ENCODE peak calls at places on chromosomes 4 and X, in nine cellular contexts. C is endothelial cell, P is astrocyte, Y is fibroblast of mammary gland, G is cardiac muscle cell, N is AG04450, Q is HCT116, S is RWPE2, V is GM06990. O is an unnamed sample.

GRCh38 chr4:118941799-118942198 is 53.1 kb downstream of the SYNPO2 start:
- DNase-seq in V (no peak), G (no peak), N (no peak), P (peak), S (no peak), Y (peak), C (no peak), Q (no peak), O (peak)

GRCh38 chr4:184647391-184648101 is 1.7 kb downstream of the CASP3 start:
- DNase-seq in Y (peak), C (no peak), V (no peak), N (no peak), G (no peak), S (no peak), P (no peak), Q (no peak), O (no peak)

GRCh38 chrX:1719270-1719669 is 104.4 kb downstream of the ASMT start:
- DNase-seq in Q (no peak), N (no peak), V (no peak), P (no peak), C (no peak), Y (no peak), S (no peak), G (no peak), O (no peak)

GRCh38 chrX:40418413-40419195 is 162.2 kb upstream of the ATP6AP2 start:
- DNase-seq in Q (no peak), G (no peak), P (peak), Y (no peak), N (no peak), V (no peak), C (no peak), S (no peak), O (peak)

GRCh38 chr4:168384437-168385141 is 66.0 kb upstream of the DDX60 start:
- DNase-seq in V (no peak), Q (no peak), P (peak), G (no peak), C (no peak), N (no peak), Y (peak), S (no peak), O (no peak)

GRCh38 chrX:39821011-39821708 is 276.6 kb downstream of the BCOR start:
- DNase-seq in V (no peak), C (peak), Y (peak), N (no peak), S (no peak), Q (no peak), P (peak), G (peak), O (no peak)

GRCh38 chrX:19225906-19226305 is 103.6 kb upstream of the ADGRG2 start:
- DNase-seq in P (no peak), Q (no peak), C (no peak), V (no peak), Y (peak), N (no peak), G (peak), S (no peak), O (no peak)

GRCh38 chrX:13669246-13669689 is 16.3 kb downstream of the TCEANC start:
- DNase-seq in N (peak), Y (peak), V (peak), G (no peak), S (peak), C (no peak), P (peak), Q (peak), O (peak)

GRCh38 chr4:112473985-112474384 is 42.0 kb downstream of the NEUROG2 start:
- DNase-seq in V (no peak), G (no peak), C (no peak), S (no peak), Q (no peak), Y (no peak), P (no peak), N (no peak), O (no peak)

GRCh38 chr4:28451346-28451745 is 1590.7 kb downstream of the STIM2 start:
- DNase-seq in P (no peak), S (no peak), N (no peak), Q (no peak), C (no peak), V (no peak), G (no peak), Y (no peak), O (no peak)

GRCh38 chr4:15778191-15778741 is at the start of gene CD38:
- DNase-seq in V (peak), Y (no peak), Q (no peak), N (no peak), G (peak), P (no peak), S (no peak), C (peak), O (no peak)

GRCh38 chr4:139243448-139244365 is 36.3 kb downstream of the MGARP start:
- DNase-seq in N (peak), P (peak), G (no peak), Q (no peak), C (no peak), V (no peak), S (no peak), Y (peak), O (no peak)

GRCh38 chrX:87517571-87518141 is at the start of gene KLHL4:
- DNase-seq in V (no peak), S (peak), P (peak), C (peak), Y (peak), N (peak), G (peak), Q (no peak), O (no peak)

GRCh38 chr4:102437111-102437510 is 64.0 kb upstream of the NFKB1 start:
- DNase-seq in N (no peak), P (no peak), S (no peak), G (no peak), V (no peak), C (no peak), Y (no peak), Q (no peak), O (no peak)

GRCh38 chrX:120660638-120661037 is 30.8 kb upstream of the C1GALT1C1 start:
- DNase-seq in S (no peak), G (no peak), Q (no peak), C (no peak), P (no peak), N (no peak), V (no peak), Y (no peak), O (no peak)

GRCh38 chrX:128816919-128817318 is 706.4 kb downstream of the SMARCA1 start:
- DNase-seq in P (no peak), G (peak), C (peak), V (no peak), Q (no peak), Y (no peak), N (no peak), S (no peak), O (no peak)

GRCh38 chrX:15600071-15600470 is 689 bp downstream of the ACE2 start:
- DNase-seq in P (no peak), G (no peak), N (no peak), Q (no peak), S (no peak), C (no peak), V (no peak), Y (no peak), O (no peak)

GRCh38 chr4:81030617-81031388 is at the start of gene BMP3:
- DNase-seq in Y (no peak), S (no peak), V (peak), P (peak), N (no peak), C (peak), G (peak), Q (no peak), O (no peak)

GRCh38 chr4:169252339-169253086 is 18.2 kb downstream of the SH3RF1 start:
- DNase-seq in G (no peak), Q (no peak), P (peak), S (no peak), N (no peak), V (no peak), C (no peak), Y (peak), O (no peak)

GRCh38 chr4:32025840-32026459 is 1305.8 kb downstream of the PCDH7 start:
- DNase-seq in N (no peak), C (no peak), P (peak), S (no peak), Q (peak), V (no peak), G (peak), Y (peak), O (no peak)

GRCh38 chr4:9703391-9703790 is 78.0 kb upstream of the DRD5 start:
- DNase-seq in G (peak), S (no peak), N (no peak), Q (peak), P (no peak), C (peak), V (peak), Y (peak), O (no peak)
- TF ChIP-seq CTCF in G (peak), S (peak), N (no peak), Q (peak), P (peak), C (peak), V (peak), Y (peak), O (peak)

DNA sequence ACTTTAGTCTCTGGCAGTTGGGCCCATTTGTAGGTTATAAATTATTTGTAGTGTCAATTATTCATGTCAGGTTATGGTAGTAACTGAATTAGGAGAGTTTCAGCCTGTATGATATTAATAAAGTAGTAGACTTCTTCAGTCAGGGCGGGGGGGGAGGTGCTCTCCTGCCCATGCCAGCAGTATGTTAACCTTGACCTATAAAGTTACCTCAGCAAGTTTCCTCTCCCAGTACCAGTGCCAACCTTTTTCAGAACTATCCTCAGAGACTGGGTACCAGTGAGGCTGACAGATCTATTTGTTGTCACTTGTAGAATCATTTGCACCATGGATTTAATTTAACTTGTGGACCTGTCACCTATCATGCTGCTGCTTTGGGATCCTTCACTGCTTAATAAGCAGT is 88.0 kb downstream of the PRRG1 start:
- DNase-seq in Y (no peak), V (no peak), S (no peak), G (no peak), C (no peak), Q (no peak), P (no peak), N (no peak), O (no peak)
- TF ChIP-seq CTCF in Y (no peak), V (no peak), S (no peak), G (no peak), C (no peak), Q (no peak), P (no peak), N (no peak), O (no peak)

DNA sequence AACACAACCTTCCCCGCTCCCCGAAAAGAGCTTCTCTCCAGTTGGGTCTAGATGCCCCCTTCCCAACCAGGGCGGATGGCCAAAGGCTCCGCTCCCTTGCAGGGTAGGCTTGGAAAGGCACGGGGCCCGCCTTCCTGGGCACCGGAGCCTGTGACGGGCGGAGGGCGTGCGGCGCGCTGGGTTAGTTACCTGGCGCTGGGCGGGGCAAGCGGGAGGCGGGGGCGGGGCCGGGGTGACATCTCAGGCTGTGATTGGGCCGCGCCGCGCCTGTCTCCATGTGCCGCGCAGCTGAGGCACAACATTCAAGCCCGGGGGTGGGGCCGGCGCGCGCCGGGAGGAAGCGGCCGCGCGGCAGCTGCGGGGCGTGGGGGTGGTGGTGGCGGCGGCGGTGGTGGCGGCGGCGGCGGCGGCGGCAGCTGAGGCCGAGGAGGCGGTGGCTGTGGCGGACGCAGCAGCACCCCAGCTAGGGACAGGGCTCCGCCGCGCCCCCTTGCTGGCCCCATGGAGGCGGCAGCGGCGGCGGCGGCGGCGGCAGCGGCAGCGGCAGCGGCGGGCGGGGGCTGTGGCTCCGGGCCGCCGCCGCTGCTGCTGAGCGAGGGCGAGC is at the start of gene REPS2:
- DNase-seq in N (no peak), C (peak), G (peak), S (peak), P (peak), Q (peak), Y (peak), V (peak), O (no peak)
- TF ChIP-seq CTCF in N (no peak), C (no peak), G (no peak), S (no peak), P (no peak), Q (no peak), Y (no peak), V (no peak), O (peak)

GRCh38 chrX:153734871-153735270 is 10.2 kb downstream of the ABCD1 start:
- DNase-seq in G (no peak), S (no peak), Y (no peak), N (no peak), V (no peak), P (no peak), Q (no peak), C (no peak), O (no peak)

GRCh38 chrX:153736871-153737441 is 12.3 kb downstream of the ABCD1 start:
- DNase-seq in Q (no peak), V (no peak), Y (no peak), G (no peak), C (no peak), P (no peak), S (no peak), N (no peak), O (no peak)

GRCh38 chrX:153736071-153736820 is 11.6 kb downstream of the ABCD1 start:
- DNase-seq in N (no peak), P (no peak), G (no peak), Q (no peak), Y (no peak), C (no peak), S (no peak), V (no peak), O (no peak)

GRCh38 chrX:153733651-153734240 is 9.1 kb downstream of the ABCD1 start:
- DNase-seq in Q (no peak), N (no peak), V (no peak), G (no peak), P (no peak), C (no peak), S (no peak), Y (no peak), O (no peak)

GRCh38 chrX:153735274-153735673 is 10.6 kb downstream of the ABCD1 start:
- DNase-seq in Q (no peak), Y (no peak), V (no peak), S (no peak), G (no peak), P (no peak), N (no peak), C (no peak), O (no peak)
- TF ChIP-seq CTCF in Q (no peak), Y (no peak), V (no peak), S (no peak), G (no peak), P (no peak), N (no peak), C (no peak), O (no peak)

DNA sequence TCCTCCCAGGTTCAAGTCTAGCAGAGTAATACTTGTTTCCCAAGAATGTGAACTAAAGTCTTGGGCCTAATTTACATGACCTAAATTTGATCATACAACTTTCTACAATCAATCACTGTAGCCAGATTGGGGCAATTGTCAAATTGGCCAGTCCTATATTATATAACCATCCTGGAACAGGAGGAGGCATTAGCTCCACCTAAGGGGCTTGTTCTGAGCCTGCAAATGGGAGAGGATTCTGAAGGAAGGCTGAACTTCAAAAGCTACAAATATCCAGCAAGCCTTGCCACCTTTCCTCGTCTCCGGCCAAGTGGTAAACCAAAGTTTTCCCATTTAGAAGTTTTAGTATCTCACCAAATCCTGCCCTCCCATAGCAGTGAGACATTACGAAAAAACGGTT is 1289.6 kb upstream of the TENM3 start:
- DNase-seq in G (no peak), Y (no peak), N (no peak), P (no peak), V (no peak), C (peak), Q (peak), S (no peak), O (no peak)
- TF ChIP-seq CTCF in G (no peak), Y (peak), N (peak), P (peak), V (no peak), C (no peak), Q (peak), S (peak), O (peak)

GRCh38 chr4:127124919-127125318 is 507.8 kb upstream of the INTU start:
- DNase-seq in N (no peak), Q (no peak), C (no peak), V (no peak), Y (peak), G (no peak), P (peak), S (no peak), O (peak)
- TF ChIP-seq CTCF in N (peak), Q (no peak), C (no peak), V (no peak), Y (peak), G (no peak), P (no peak), S (peak), O (peak)